ENCODE peak calls at places on chromosomes 3 and 15, in eight cellular contexts. U is cardiac fibroblast; A is stimulated activated CD4-positive, alpha-beta T cell treated with anti-CD3 and anti-CD28 coated beads, Interleukin-15, amount 100 ng/mL, for 24 hours; O is astrocyte; D is activated CD8-positive, alpha-beta memory T cell treated with anti-CD3 and anti-CD28 coated beads for 4 hours; P is HS-27A; T is T-helper 1 cell; B is T-cell. F is an unnamed sample.

GRCh38 chr15:59339252-59339672 is 33.4 kb downstream of the MYO1E start:
- DNase-seq in B (no peak), A (no peak), T (no peak), P (peak), O (peak), U (peak), D (no peak), F (peak)

GRCh38 chr15:81548350-81549116 is 174.5 kb upstream of the TMC3 start:
- DNase-seq in A (no peak), P (no peak), U (no peak), T (no peak), D (no peak), B (no peak), O (peak), F (no peak)

GRCh38 chr15:22892333-22892732 is 53.9 kb downstream of the NIPA2 start:
- DNase-seq in B (no peak), D (no peak), O (no peak), T (no peak), U (no peak), P (no peak), A (no peak), F (no peak)

GRCh38 chr3:149954812-149955211 is 15.9 kb downstream of the PFN2 start:
- DNase-seq in T (no peak), B (no peak), D (no peak), O (no peak), A (no peak), P (no peak), U (no peak), F (no peak)

GRCh38 chr3:25257026-25257425 is 171.0 kb upstream of the RARB start:
- DNase-seq in T (no peak), U (peak), O (peak), A (no peak), B (no peak), P (no peak), D (no peak), F (peak)

GRCh38 chr3:182455011-182455410 is 338.3 kb upstream of the ATP11B start:
- DNase-seq in T (no peak), B (no peak), O (no peak), U (no peak), A (no peak), D (no peak), P (no peak), F (peak)

GRCh38 chr3:50573566-50574279 is 4.4 kb downstream of the HEMK1 start:
- DNase-seq in P (no peak), A (peak), B (no peak), D (peak), O (no peak), U (no peak), T (no peak), F (no peak)

GRCh38 chr15:22880981-22881738 is 42.7 kb downstream of the NIPA2 start:
- DNase-seq in A (no peak), T (no peak), B (no peak), U (no peak), P (no peak), O (no peak), D (no peak), F (no peak)